ENCODE peak calls at places on chromosomes 5 and 9, in six cellular contexts. O, N, H, R, J and Z are unnamed samples.

GRCh38 chr9:13661014-13661413 is 381.5 kb upstream of the MPDZ start:
- DNase-seq in O (no peak), N (no peak), H (no peak), R (no peak), J (no peak), Z (no peak)

GRCh38 chr9:98809311-98810105 is 2.0 kb downstream of the GALNT12 start:
- DNase-seq in O (no peak), N (no peak), H (no peak), R (no peak), J (no peak), Z (no peak)

GRCh38 chr5:40442346-40442745 is 237.4 kb upstream of the PTGER4 start:
- DNase-seq in O (no peak), N (no peak), H (no peak), R (peak), J (peak), Z (no peak)

GRCh38 chr5:1437876-1438559 is 7.2 kb downstream of the SLC6A3 start:
- DNase-seq in O (no peak), N (no peak), H (no peak), R (no peak), J (no peak), Z (no peak)

GRCh38 chr9:134177624-134178393 is 13.4 kb upstream of the RNU6ATAC start:
- DNase-seq in O (no peak), N (no peak), H (no peak), R (no peak), J (no peak), Z (peak)

GRCh38 chr5:139696894-139697658 is 48.9 kb downstream of the CXXC5 start:
- DNase-seq in O (peak), N (no peak), H (peak), R (peak), J (peak), Z (peak)

GRCh38 chr9:107732781-107733529 is 243.4 kb upstream of the KLF4 start:
- DNase-seq in O (no peak), N (no peak), H (no peak), R (peak), J (peak), Z (no peak)

GRCh38 chr9:95494416-95495371 is 22.1 kb downstream of the PTCH1 start:
- DNase-seq in O (peak), N (no peak), H (no peak), R (peak), J (no peak), Z (no peak)

GRCh38 chr5:6708814-6709213 is 4.4 kb upstream of the TENT4A start:
- DNase-seq in O (no peak), N (no peak), H (no peak), R (no peak), J (no peak), Z (peak)

GRCh38 chr5:133831506-133832224 is 136.8 kb downstream of the C5orf15 start:
- DNase-seq in O (no peak), N (no peak), H (no peak), R (peak), J (peak), Z (no peak)

GRCh38 chr9:124764774-124765438 is 6.2 kb downstream of the NR6A1 start:
- DNase-seq in O (no peak), N (no peak), H (no peak), R (no peak), J (no peak), Z (no peak)

GRCh38 chr5:135221187-135221473 is 177.9 kb downstream of the MACROH2A1 start:
- DNase-seq in O (no peak), N (no peak), H (no peak), R (no peak), J (no peak), Z (peak)

GRCh38 chr5:87069974-87070608 is 197.6 kb upstream of the RASA1 start:
- DNase-seq in O (no peak), N (no peak), H (no peak), R (peak), J (peak), Z (no peak)

GRCh38 chr5:51375084-51375483 is 8.2 kb upstream of the ISL1 start:
- DNase-seq in O (no peak), N (no peak), H (no peak), R (no peak), J (no peak), Z (no peak)

GRCh38 chr5:1245901-1246576 is 20.9 kb downstream of the SLC6A18 start:
- DNase-seq in O (peak), N (no peak), H (no peak), R (no peak), J (no peak), Z (no peak)

GRCh38 chr5:78677777-78678668 is 29.5 kb upstream of the LHFPL2 start:
- DNase-seq in O (no peak), N (no peak), H (no peak), R (peak), J (peak), Z (no peak)

GRCh38 chr5:41095324-41096101 is 24.4 kb upstream of the MROH2B start:
- DNase-seq in O (no peak), N (no peak), H (no peak), R (no peak), J (no peak), Z (no peak)

GRCh38 chr9:34929506-34930102 is 28.5 kb upstream of the PHF24 start:
- DNase-seq in O (peak), N (peak), H (no peak), R (peak), J (peak), Z (no peak)

GRCh38 chr5:27855491-27855890 is 817.1 kb upstream of the CDH9 start:
- DNase-seq in O (no peak), N (no peak), H (no peak), R (peak), J (no peak), Z (no peak)

DNA sequence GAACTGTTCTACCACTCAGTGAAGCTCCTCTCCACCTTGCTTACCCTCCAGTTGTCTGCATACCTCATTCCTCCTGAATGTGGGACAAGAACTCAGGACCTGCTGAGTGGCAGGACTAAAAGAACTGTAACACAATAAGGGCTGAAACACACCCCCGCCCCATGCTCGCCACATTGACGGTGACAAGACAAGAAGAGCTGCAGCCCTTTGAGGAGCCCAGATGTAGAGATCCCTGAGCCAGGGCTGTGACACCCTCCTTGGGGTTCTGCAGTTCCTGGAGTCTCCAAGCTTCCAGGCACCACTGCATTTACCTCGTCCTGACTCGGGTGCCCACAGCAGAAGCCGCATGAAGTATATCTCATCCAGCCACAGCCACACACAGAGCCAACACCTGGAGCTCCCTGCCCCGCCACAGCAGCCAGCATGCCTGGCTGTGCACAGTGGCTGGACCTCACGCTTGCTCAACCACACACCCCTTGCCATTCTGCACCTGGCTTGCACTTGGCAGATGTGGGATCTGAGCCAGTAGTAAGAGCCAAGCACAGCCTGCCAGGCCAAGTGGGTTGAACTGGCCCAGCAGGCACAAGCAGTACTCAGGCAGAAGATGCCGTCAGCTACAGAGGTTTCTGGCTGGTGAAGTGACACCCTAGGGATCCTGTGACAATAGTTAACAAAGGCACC is 166.1 kb downstream of the RNF180 start:
- DNase-seq in O (no peak), N (no peak), H (no peak), R (no peak), J (no peak), Z (peak)
- H3K27ac ChIP-seq in O (no peak), N (no peak), H (no peak), R (no peak), J (no peak), Z (no peak)

GRCh38 chr9:76730795-76731194 is 33.4 kb upstream of the PCA3 start:
- DNase-seq in O (no peak), N (no peak), H (no peak), R (peak), J (no peak), Z (no peak)

GRCh38 chr9:76729980-76730737 is 34.1 kb upstream of the PCA3 start:
- DNase-seq in O (no peak), N (no peak), H (no peak), R (no peak), J (no peak), Z (no peak)

GRCh38 chr9:76734716-76735115 is 29.5 kb upstream of the PCA3 start:
- DNase-seq in O (no peak), N (no peak), H (no peak), R (no peak), J (no peak), Z (no peak)

GRCh38 chr9:76733096-76733495 is 31.1 kb upstream of the PCA3 start:
- DNase-seq in O (no peak), N (no peak), H (no peak), R (peak), J (no peak), Z (no peak)

GRCh38 chr9:76732341-76732958 is 31.8 kb upstream of the PCA3 start:
- DNase-seq in O (no peak), N (no peak), H (no peak), R (peak), J (no peak), Z (no peak)
- H3K27ac ChIP-seq in O (no peak), N (no peak), H (no peak), R (no peak), J (no peak), Z (no peak)

GRCh38 chr5:94240064-94240463 is 378.3 kb downstream of the KIAA0825 start:
- DNase-seq in O (no peak), N (no peak), H (no peak), R (peak), J (no peak), Z (no peak)

GRCh38 chr5:94240616-94241287 is 377.7 kb downstream of the KIAA0825 start:
- DNase-seq in O (no peak), N (no peak), H (no peak), R (peak), J (peak), Z (no peak)

GRCh38 chr5:94243612-94244011 is 374.8 kb downstream of the KIAA0825 start:
- DNase-seq in O (no peak), N (no peak), H (no peak), R (peak), J (peak), Z (no peak)

GRCh38 chr5:94245608-94246007 is 372.8 kb downstream of the KIAA0825 start:
- DNase-seq in O (no peak), N (no peak), H (no peak), R (peak), J (peak), Z (no peak)

DNA sequence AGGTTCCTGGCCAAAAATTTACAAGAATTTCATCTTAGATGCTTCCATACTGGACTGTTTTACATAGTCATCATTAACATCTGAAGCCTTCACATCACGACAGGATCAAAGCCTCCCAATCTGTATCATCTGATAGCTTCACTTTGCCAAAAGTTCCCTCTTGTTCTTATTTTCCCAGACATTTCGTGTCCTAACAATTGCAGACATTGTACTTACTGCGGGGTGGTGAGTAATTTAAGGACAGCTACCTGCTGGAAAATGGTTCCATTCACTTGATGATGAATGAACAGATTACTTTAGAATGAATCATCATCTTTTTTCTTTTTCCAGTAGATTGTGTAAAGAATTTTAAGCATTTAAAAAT is 377.1 kb downstream of the KIAA0825 start:
- DNase-seq in O (no peak), N (no peak), H (no peak), R (peak), J (peak), Z (no peak)
- H3K27ac ChIP-seq in O (no peak), N (no peak), H (no peak), R (no peak), J (no peak), Z (no peak)

GRCh38 chr5:14142202-14142855 is 813 bp upstream of the TRIO start:
- DNase-seq in O (no peak), N (no peak), H (no peak), R (no peak), J (no peak), Z (no peak)
- H3K27ac ChIP-seq in O (no peak), N (no peak), H (peak), R (peak), J (peak), Z (peak)

DNA sequence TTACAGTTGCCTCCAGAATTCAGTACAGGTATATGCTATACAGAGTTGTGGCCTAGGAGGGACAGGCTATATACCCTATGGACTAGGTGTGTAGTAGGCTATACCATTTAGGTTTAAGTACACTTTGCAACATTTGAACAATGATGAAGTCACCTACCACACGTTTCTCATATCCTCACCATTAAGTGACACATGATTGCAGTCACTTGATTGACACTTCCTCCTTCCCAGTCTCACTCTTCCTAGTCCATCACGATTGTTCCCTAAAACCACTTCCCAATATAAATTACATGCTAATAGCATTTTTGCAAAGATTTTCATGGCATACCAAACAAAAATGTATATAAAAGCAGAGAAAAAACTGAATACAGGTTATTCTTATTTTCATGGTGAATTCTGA is 312.2 kb downstream of the EPB41L4A start:
- DNase-seq in O (no peak), N (no peak), H (no peak), R (no peak), J (no peak), Z (no peak)
- H3K27ac ChIP-seq in O (no peak), N (no peak), H (no peak), R (no peak), J (no peak), Z (no peak)

GRCh38 chr9:6959275-6960000 is 201.7 kb downstream of the KDM4C start:
- DNase-seq in O (no peak), N (no peak), H (no peak), R (no peak), J (no peak), Z (no peak)

GRCh38 chr9:6956796-6957355 is 199.1 kb downstream of the KDM4C start:
- DNase-seq in O (no peak), N (no peak), H (no peak), R (no peak), J (no peak), Z (no peak)

GRCh38 chr9:6960777-6961176 is 203.0 kb downstream of the KDM4C start:
- DNase-seq in O (no peak), N (no peak), H (no peak), R (no peak), J (no peak), Z (no peak)

GRCh38 chr9:6955251-6955921 is 197.6 kb downstream of the KDM4C start:
- DNase-seq in O (no peak), N (no peak), H (no peak), R (peak), J (peak), Z (no peak)
- H3K27ac ChIP-seq in O (no peak), N (no peak), H (peak), R (no peak), J (no peak), Z (no peak)